ENCODE peak calls at places on chromosomes 7 and 10, in ten cellular contexts. E is Peyer's patch, O is glutamatergic neuron, J is BJ, A is endodermal cell, V is cardiac muscle cell, M is endothelial cell, N is stomach, C is hepatocyte, P is GM10248. S is an unnamed sample.

GRCh38 chr10:88793747-88794299 is 8.7 kb upstream of the LIPM start:
- DNase-seq in E (no peak), O (no peak), J (no peak), A (no peak), V (peak), M (no peak), N (no peak), C (no peak), P (peak), S (no peak)

GRCh38 chr10:79197558-79197957 is 128.8 kb downstream of the ZMIZ1 start:
- DNase-seq in E (no peak), O (no peak), J (no peak), A (no peak), V (no peak), M (no peak), N (no peak), C (no peak), P (no peak), S (no peak)

GRCh38 chr7:66877577-66878300 is 43.3 kb upstream of the TMEM248 start:
- DNase-seq in E (no peak), O (no peak), J (peak), A (no peak), V (no peak), M (no peak), N (no peak), C (no peak), P (peak), S (no peak)

GRCh38 chr7:22572292-22572691 is 72.3 kb upstream of the STEAP1B start:
- DNase-seq in E (no peak), O (no peak), J (no peak), A (no peak), V (no peak), M (no peak), N (no peak), C (no peak), P (no peak), S (no peak)

GRCh38 chr10:90822508-90822907 is 35.3 kb downstream of the HTR7 start:
- DNase-seq in E (no peak), O (no peak), J (no peak), A (no peak), V (no peak), M (no peak), N (no peak), C (no peak), P (no peak), S (no peak)

GRCh38 chr10:87541114-87541513 is 36.4 kb downstream of the MINPP1 start:
- DNase-seq in E (no peak), O (no peak), J (no peak), A (no peak), V (no peak), M (no peak), N (no peak), C (no peak), P (no peak), S (no peak)

GRCh38 chr7:148380581-148381419 is 209.8 kb upstream of the C7orf33 start:
- DNase-seq in E (no peak), O (no peak), J (no peak), A (peak), V (no peak), M (no peak), N (no peak), C (no peak), P (no peak), S (no peak)

GRCh38 chr7:21276471-21277035 is 151.3 kb upstream of the SP4 start:
- DNase-seq in E (no peak), O (no peak), J (no peak), A (peak), V (no peak), M (peak), N (no peak), C (no peak), P (no peak), S (no peak)

GRCh38 chr7:20403356-20403755 is 72.7 kb downstream of the ITGB8 start:
- DNase-seq in E (no peak), O (peak), J (no peak), A (no peak), V (peak), M (no peak), N (no peak), C (no peak), P (no peak), S (no peak)

GRCh38 chr7:1725766-1726630 is 55.9 kb downstream of the ELFN1 start:
- DNase-seq in E (no peak), O (peak), J (no peak), A (no peak), V (no peak), M (no peak), N (no peak), C (no peak), P (no peak), S (no peak)

GRCh38 chr7:19663816-19664531 is 44.9 kb downstream of the POLR1F start:
- DNase-seq in E (no peak), O (no peak), J (no peak), A (no peak), V (no peak), M (no peak), N (no peak), C (no peak), P (peak), S (no peak)

GRCh38 chr10:18501198-18501597 is 150.2 kb downstream of the NSUN6 start:
- DNase-seq in E (no peak), O (no peak), J (no peak), A (no peak), V (no peak), M (no peak), N (no peak), C (no peak), P (peak), S (no peak)

GRCh38 chr7:151094675-151095074 is 8.4 kb downstream of the AGAP3 start:
- DNase-seq in E (no peak), O (no peak), J (no peak), A (no peak), V (no peak), M (no peak), N (no peak), C (no peak), P (no peak), S (no peak)

DNA sequence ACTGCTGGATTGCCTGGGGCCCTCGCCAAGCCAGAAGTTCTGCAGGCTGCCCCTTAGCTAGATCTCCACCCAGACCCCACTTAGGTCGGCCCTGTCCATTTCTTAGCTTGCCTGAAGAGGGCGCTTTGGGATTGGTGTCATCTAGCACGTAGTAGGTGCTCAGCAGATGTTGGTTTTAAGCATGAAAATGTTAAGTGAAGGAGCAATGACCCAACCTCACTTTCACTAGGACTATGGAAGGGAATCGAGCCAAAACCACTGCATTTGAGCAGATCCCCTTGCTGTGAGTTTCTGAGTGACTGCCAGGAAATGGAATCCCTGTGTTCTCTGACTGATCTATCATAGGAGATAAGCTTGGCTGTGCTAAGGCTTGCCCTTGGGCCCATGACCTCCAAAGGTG is 131.7 kb upstream of the EEPD1 start:
- DNase-seq in E (no peak), O (no peak), J (no peak), A (peak), V (peak), M (peak), N (no peak), C (no peak), P (no peak), S (no peak)
- TF ChIP-seq CTCF in E (no peak), O (peak), J (peak), A (peak), V (peak), M (peak), N (no peak), C (peak), P (peak), S (no peak)

GRCh38 chr7:64887756-64888508 is 15.1 kb upstream of the ZNF273 start:
- DNase-seq in E (peak), O (peak), J (no peak), A (peak), V (no peak), M (peak), N (peak), C (no peak), P (no peak), S (peak)
- TF ChIP-seq CTCF in E (peak), O (peak), J (peak), A (peak), V (peak), M (peak), N (peak), C (peak), P (peak), S (no peak)

GRCh38 chr7:108246227-108246837 is 116.2 kb upstream of the LAMB4 start:
- DNase-seq in E (peak), O (no peak), J (peak), A (peak), V (peak), M (no peak), N (peak), C (peak), P (no peak), S (no peak)
- TF ChIP-seq CTCF in E (no peak), O (no peak), J (no peak), A (no peak), V (peak), M (no peak), N (no peak), C (no peak), P (peak), S (no peak)

GRCh38 chr10:16891375-16892313 is 74.4 kb upstream of the RSU1 start:
- DNase-seq in E (peak), O (peak), J (peak), A (peak), V (peak), M (peak), N (peak), C (peak), P (no peak), S (no peak)
- TF ChIP-seq CTCF in E (peak), O (no peak), J (peak), A (peak), V (peak), M (peak), N (peak), C (peak), P (peak), S (peak)

DNA sequence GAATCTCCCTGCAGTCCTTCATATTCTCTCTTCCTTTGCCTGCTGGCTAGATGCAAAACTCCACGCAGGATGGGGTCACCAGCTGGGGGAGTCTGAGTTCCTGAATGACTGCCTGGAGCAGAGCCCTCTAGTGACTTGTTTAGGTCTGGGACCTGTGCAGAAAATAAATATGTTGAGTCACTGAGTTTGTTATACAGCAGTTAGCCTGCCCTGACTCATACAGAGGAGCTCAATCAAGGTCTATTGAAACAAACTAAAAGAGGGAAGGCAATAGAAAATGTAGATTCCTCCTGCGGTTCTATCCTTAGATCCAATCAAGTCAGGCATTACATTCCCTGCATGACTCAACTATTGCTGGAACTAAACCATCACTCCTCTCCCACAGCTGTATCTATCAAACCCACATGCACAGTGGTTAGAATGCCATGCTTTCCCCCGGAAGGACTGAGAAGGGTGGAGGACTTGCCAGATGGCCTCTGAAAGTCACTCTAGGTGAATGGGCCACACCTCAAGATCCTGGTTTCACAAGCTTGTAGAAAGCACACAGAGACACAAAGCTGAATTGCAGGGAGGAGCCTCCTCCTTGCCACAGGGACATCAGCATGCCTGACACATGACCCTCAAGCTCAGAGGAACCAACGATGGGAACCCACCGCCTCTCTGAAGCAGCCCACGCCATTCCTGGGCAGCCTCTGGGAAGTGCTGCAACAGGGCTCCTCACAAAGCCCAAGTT is 73.9 kb downstream of the SH3PXD2A start:
- DNase-seq in E (peak), O (no peak), J (peak), A (no peak), V (peak), M (no peak), N (no peak), C (peak), P (no peak), S (no peak)
- TF ChIP-seq CTCF in E (peak), O (no peak), J (peak), A (peak), V (peak), M (no peak), N (no peak), C (peak), P (no peak), S (no peak)

S was measured in breast epithelium.